ENCODE peak calls at places on chromosome 2, in four cellular contexts. D is IMR-90, U is mesendoderm, K is ovary. X is an unnamed sample.

GRCh38 chr2:193749485-193749884 is 1554.8 kb upstream of the TMEFF2 start:
- DNase-seq in U (no peak), D (no peak), K (no peak), X (no peak)

GRCh38 chr2:237547841-237548416 is 18.4 kb upstream of the PRLH start:
- DNase-seq in U (peak), K (no peak), D (peak), X (no peak)

GRCh38 chr2:190267302-190267701 is 52.3 kb downstream of the HIBCH start:
- DNase-seq in U (no peak), D (peak), K (no peak), X (no peak)

GRCh38 chr2:214193943-214194342 is 216.9 kb upstream of the VWC2L start:
- DNase-seq in D (peak), U (no peak), K (no peak), X (no peak)

GRCh38 chr2:239322414-239323086 is 78.3 kb downstream of the HDAC4 start:
- DNase-seq in K (no peak), U (no peak), D (peak), X (no peak)

GRCh38 chr2:128314348-128315121 is 4.1 kb downstream of the HS6ST1 start:
- DNase-seq in U (no peak), K (no peak), D (no peak), X (no peak)

GRCh38 chr2:1884933-1885580 is 140.7 kb upstream of the PXDN start:
- DNase-seq in D (peak), K (no peak), U (no peak), X (no peak)

GRCh38 chr2:120798569-120799215 is 63.0 kb downstream of the GLI2 start:
- DNase-seq in K (no peak), U (peak), D (no peak), X (no peak)

GRCh38 chr2:88170472-88170892 is 336 bp downstream of the THNSL2 start:
- DNase-seq in D (no peak), U (peak), K (no peak), X (no peak)

GRCh38 chr2:174833737-174834136 is 69.5 kb upstream of the CHRNA1 start:
- DNase-seq in D (no peak), U (no peak), K (no peak), X (no peak)

GRCh38 chr2:46954951-46955571 is 39.5 kb upstream of the MCFD2 start:
- DNase-seq in U (peak), K (peak), D (peak), X (peak)

GRCh38 chr2:63999049-63999448 is 20.2 kb downstream of the VPS54 start:
- DNase-seq in D (no peak), K (no peak), U (no peak), X (no peak)

GRCh38 chr2:190896477-190896876 is 15.9 kb downstream of the GLS start:
- DNase-seq in U (peak), D (no peak), K (no peak), X (no peak)

GRCh38 chr2:239514753-239515152 is 113.9 kb upstream of the HDAC4 start:
- DNase-seq in D (no peak), K (no peak), U (peak), X (no peak)

GRCh38 chr2:218017211-218018053 is 14.6 kb upstream of the TNS1 start:
- DNase-seq in K (peak), D (no peak), U (no peak), X (peak)

GRCh38 chr2:95530734-95531133 is 46.2 kb upstream of the TRIM43B start:
- DNase-seq in K (no peak), U (no peak), D (peak), X (no peak)

GRCh38 chr2:55017880-55018279 is 32.4 kb downstream of the RTN4 start:
- DNase-seq in D (no peak), K (no peak), U (no peak), X (no peak)

GRCh38 chr2:188819781-188820180 is 154.4 kb upstream of the COL3A1 start:
- DNase-seq in U (peak), D (no peak), K (no peak), X (no peak)

GRCh38 chr2:17373736-17374135 is 144.5 kb downstream of the RAD51AP2 start:
- DNase-seq in D (peak), K (no peak), U (no peak), X (no peak)

GRCh38 chr2:217946071-217946470 is 56.7 kb downstream of the TNS1 start:
- DNase-seq in U (no peak), K (no peak), D (no peak), X (no peak)

GRCh38 chr2:27451095-27451494 is 8.9 kb downstream of the KRTCAP3 start:
- DNase-seq in K (no peak), D (no peak), U (no peak), X (no peak)

GRCh38 chr2:228535396-228535795 is 353.9 kb upstream of the SPHKAP start:
- DNase-seq in K (no peak), U (peak), D (no peak), X (no peak)

GRCh38 chr2:68746408-68746807 is 11.8 kb downstream of the ARHGAP25 start:
- DNase-seq in K (no peak), D (no peak), U (no peak), X (no peak)

GRCh38 chr2:172096661-172097547 is 5.8 kb downstream of the DLX2 start:
- DNase-seq in K (no peak), U (peak), D (peak), X (no peak)

GRCh38 chr2:16211341-16211740 is 271.0 kb downstream of the MYCN start:
- DNase-seq in U (no peak), K (no peak), D (no peak), X (no peak)

GRCh38 chr2:217851191-217852020 is 151.4 kb downstream of the TNS1 start:
- DNase-seq in D (peak), U (no peak), K (peak), X (no peak)

GRCh38 chr2:188701836-188702235 is 272.3 kb upstream of the COL3A1 start:
- DNase-seq in U (no peak), D (peak), K (no peak), X (no peak)

GRCh38 chr2:120820263-120820884 is 84.7 kb downstream of the GLI2 start:
- DNase-seq in D (peak), U (no peak), K (peak), X (no peak)

GRCh38 chr2:75130171-75130570 is 69.1 kb downstream of the TACR1 start:
- DNase-seq in D (no peak), K (no peak), U (peak), X (no peak)

GRCh38 chr2:190121971-190122370 is 59.4 kb upstream of the MSTN start:
- DNase-seq in K (no peak), D (peak), U (peak), X (no peak)

GRCh38 chr2:128317186-128317897 is 1.3 kb downstream of the HS6ST1 start:
- DNase-seq in D (no peak), U (peak), K (peak), X (no peak)

GRCh38 chr2:107525420-107525819 is 301.3 kb upstream of the RGPD4 start:
- DNase-seq in U (no peak), K (no peak), D (peak), X (no peak)

GRCh38 chr2:233822101-233822771 is 32.1 kb downstream of the HJURP start:
- DNase-seq in U (no peak), D (no peak), K (no peak), X (no peak)

GRCh38 chr2:233121856-233122255 is 61.7 kb downstream of the INPP5D start:
- DNase-seq in D (no peak), K (no peak), U (no peak), X (no peak)

GRCh38 chr2:208369091-208369490 is 37.5 kb upstream of the PTH2R start:
- DNase-seq in U (no peak), K (no peak), D (peak), X (no peak)

DNA sequence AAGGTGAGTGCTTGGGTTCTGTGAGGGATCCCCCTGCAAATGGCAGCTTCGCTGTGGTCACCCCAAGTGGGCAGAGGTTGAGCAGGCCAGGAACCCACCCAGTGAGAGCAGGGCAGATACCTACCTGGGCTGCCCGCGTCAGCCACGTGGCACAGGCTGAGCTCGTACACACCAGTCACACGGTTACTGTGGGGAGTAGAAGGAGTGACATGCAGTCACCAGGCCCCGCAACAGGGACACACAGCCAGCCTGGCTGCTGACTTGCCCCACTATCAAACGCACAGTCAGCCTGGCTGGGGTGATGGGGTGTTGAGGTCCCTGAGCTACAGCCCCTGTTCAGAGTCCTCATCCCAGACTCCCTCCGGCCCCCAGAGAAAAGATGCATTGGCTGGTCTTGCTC is 32.2 kb downstream of the AQP12A start:
- DNase-seq in K (no peak), D (no peak), U (no peak), X (no peak)
- H3K27ac ChIP-seq in K (no peak), D (no peak), U (no peak), X (no peak)

GRCh38 chr2:113895301-113895700 is 5.4 kb downstream of the ACTR3 start:
- DNase-seq in D (no peak), U (no peak), K (no peak), X (no peak)

GRCh38 chr2:113894156-113894743 is 4.4 kb downstream of the ACTR3 start:
- DNase-seq in K (no peak), U (peak), D (peak), X (no peak)

GRCh38 chr2:113899166-113899565 is 9.3 kb downstream of the ACTR3 start:
- DNase-seq in K (no peak), U (no peak), D (no peak), X (no peak)

GRCh38 chr2:113896791-113897190 is 6.9 kb downstream of the ACTR3 start:
- DNase-seq in K (no peak), D (peak), U (no peak), X (no peak)

GRCh38 chr2:113895819-113896563 is 6.1 kb downstream of the ACTR3 start:
- DNase-seq in K (no peak), D (no peak), U (no peak), X (no peak)
- H3K4me3 ChIP-seq in K (no peak), D (no peak), U (no peak), X (no peak)

DNA sequence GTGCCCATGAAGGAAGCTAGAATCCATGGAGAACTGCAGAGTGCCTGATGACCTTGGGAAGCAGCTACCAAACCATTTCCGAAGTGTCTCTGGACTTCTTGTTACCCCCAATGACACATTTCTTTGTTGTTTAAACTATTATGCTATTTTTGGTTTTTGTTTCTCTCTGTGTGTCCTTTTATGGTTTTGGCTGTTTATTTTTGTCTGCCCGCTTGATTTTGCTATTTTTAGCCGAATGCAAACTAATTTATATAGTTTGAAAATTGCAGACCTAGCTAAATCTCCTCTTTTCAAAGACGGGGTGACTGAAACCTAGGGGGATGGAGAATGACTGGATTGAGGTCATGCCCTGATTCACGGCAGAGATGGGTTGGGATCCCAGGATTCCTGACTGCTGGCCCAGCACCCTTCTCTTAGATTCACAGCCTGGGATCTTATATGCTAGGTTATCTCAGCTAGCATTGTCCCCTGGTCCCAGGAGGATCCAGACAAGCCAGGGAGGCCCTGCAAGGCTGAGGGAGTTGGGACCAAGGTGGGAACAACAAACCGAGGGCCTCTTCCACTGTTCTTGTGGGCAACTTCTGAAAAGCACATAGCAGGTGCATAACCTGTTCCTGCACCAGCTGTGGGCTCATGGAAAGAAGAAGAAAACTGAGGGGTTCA is 116.3 kb upstream of the HAAO start:
- DNase-seq in K (no peak), U (no peak), D (peak), X (no peak)
- H3K27ac ChIP-seq in K (peak), U (no peak), D (no peak), X (peak)

GRCh38 chr2:176657391-176657790 is 388.1 kb downstream of the MTX2 start:
- DNase-seq in U (no peak), K (no peak), D (no peak), X (no peak)
- H3K4me3 ChIP-seq in U (no peak), K (no peak), D (no peak), X (no peak)

GRCh38 chr2:20573611-20574422 is 77.1 kb downstream of the HS1BP3 start:
- DNase-seq in D (peak), U (no peak), K (peak), X (no peak)
- H3K27ac ChIP-seq in D (no peak), U (no peak), K (peak), X (peak)